ENCODE peak calls at places on chromosome 16, in eight cellular contexts. Y is A549; O is activated B cell treated with CpG ODN at 0.5 μM for 24 hours; C is left ventricle myocardium superior; V is activated CD4-positive, alpha-beta T cell treated with anti-CD3 and anti-CD28 coated beads for 36 hours; D is activated T-cell treated with anti-CD3 and anti-CD28 coated beads, Interleukin-2, amount 50 U/mL, for 72 hours; L is Panc1; X is PC-3. Z is an unnamed sample.

GRCh38 chr16:3242709-3243108 is 7.8 kb upstream of the ZNF200 start:
- ATAC-seq in Y (no peak), O (no peak), C (no peak), V (no peak), D (no peak), L (no peak), X (no peak), Z (no peak)

GRCh38 chr16:50460538-50461399 is 87.4 kb upstream of the NKD1 start:
- ATAC-seq in Y (no peak), O (no peak), C (no peak), V (no peak), D (no peak), L (no peak), X (no peak), Z (no peak)

GRCh38 chr16:19524356-19524865 is 669 bp downstream of the CCP110 start:
- ATAC-seq in Y (peak), O (no peak), C (peak), V (no peak), D (no peak), L (peak), X (no peak), Z (no peak)

GRCh38 chr16:19899605-19899955 is 14.9 kb upstream of the GPRC5B start:
- ATAC-seq in Y (no peak), O (no peak), C (no peak), V (no peak), D (no peak), L (peak), X (no peak), Z (no peak)

GRCh38 chr16:89841275-89841674 is 13.0 kb downstream of the SPIRE2 start:
- ATAC-seq in Y (no peak), O (peak), C (no peak), V (peak), D (peak), L (no peak), X (no peak), Z (peak)

GRCh38 chr16:2814757-2815298 is 2.2 kb upstream of the PRSS21 start:
- ATAC-seq in Y (no peak), O (no peak), C (no peak), V (no peak), D (no peak), L (no peak), X (no peak), Z (no peak)

GRCh38 chr16:71262391-71262790 is 26.8 kb downstream of the CMTR2 start:
- ATAC-seq in Y (no peak), O (no peak), C (no peak), V (no peak), D (no peak), L (no peak), X (no peak), Z (no peak)

GRCh38 chr16:30184430-30185140 is 1.2 kb downstream of the CORO1A start:
- ATAC-seq in Y (no peak), O (peak), C (no peak), V (peak), D (peak), L (no peak), X (no peak), Z (peak)

GRCh38 chr16:15707332-15707731 is 57.3 kb downstream of the NDE1 start:
- ATAC-seq in Y (no peak), O (no peak), C (no peak), V (no peak), D (no peak), L (no peak), X (no peak), Z (no peak)

GRCh38 chr16:11289202-11289601 is 8.1 kb upstream of the PRM1 start:
- ATAC-seq in Y (no peak), O (no peak), C (no peak), V (no peak), D (no peak), L (no peak), X (no peak), Z (no peak)